ENCODE peak calls at places on chromosomes 13 and 19, in nine cellular contexts. One of them, this sample, is unnamed.

GRCh38 chr19:2613507-2614295 is 88.8 kb downstream of the GNG7 start:
- DNase-seq in tibial nerve: no peak
- DNase-seq in upper lobe of right lung: peak
- DNase-seq in hepatocyte: peak
- DNase-seq in esophagus muscularis mucosa: no peak
- DNase-seq in PC-3: peak
- DNase-seq in lung: no peak
- DNase-seq in right lobe of liver: no peak
- DNase-seq in heart left ventricle: no peak
- DNase-seq in this sample: peak

GRCh38 chr13:35664747-35665146 is 188.3 kb upstream of the MAB21L1 start:
- DNase-seq in PC-3: no peak
- DNase-seq in hepatocyte: no peak
- DNase-seq in upper lobe of right lung: no peak
- DNase-seq in esophagus muscularis mucosa: no peak
- DNase-seq in right lobe of liver: no peak
- DNase-seq in heart left ventricle: no peak
- DNase-seq in lung: no peak
- DNase-seq in tibial nerve: no peak
- DNase-seq in this sample: no peak

GRCh38 chr13:25149670-25150069 is 22.4 kb downstream of the AMER2 start:
- DNase-seq in heart left ventricle: no peak
- DNase-seq in hepatocyte: no peak
- DNase-seq in right lobe of liver: no peak
- DNase-seq in upper lobe of right lung: no peak
- DNase-seq in esophagus muscularis mucosa: no peak
- DNase-seq in lung: no peak
- DNase-seq in tibial nerve: no peak
- DNase-seq in PC-3: no peak
- DNase-seq in this sample: no peak

GRCh38 chr13:21008026-21008425 is 53.4 kb downstream of the LATS2 start:
- DNase-seq in lung: no peak
- DNase-seq in hepatocyte: no peak
- DNase-seq in right lobe of liver: no peak
- DNase-seq in upper lobe of right lung: peak
- DNase-seq in heart left ventricle: no peak
- DNase-seq in esophagus muscularis mucosa: no peak
- DNase-seq in PC-3: no peak
- DNase-seq in tibial nerve: no peak
- DNase-seq in this sample: no peak

GRCh38 chr19:10471909-10472308 is 31.2 kb downstream of the KEAP1 start:
- DNase-seq in upper lobe of right lung: no peak
- DNase-seq in esophagus muscularis mucosa: no peak
- DNase-seq in hepatocyte: peak
- DNase-seq in PC-3: peak
- DNase-seq in heart left ventricle: no peak
- DNase-seq in tibial nerve: no peak
- DNase-seq in right lobe of liver: no peak
- DNase-seq in lung: no peak
- DNase-seq in this sample: peak

GRCh38 chr19:13850910-13851753 is 25.8 kb upstream of the NANOS3 start:
- DNase-seq in upper lobe of right lung: peak
- DNase-seq in heart left ventricle: peak
- DNase-seq in right lobe of liver: peak
- DNase-seq in lung: peak
- DNase-seq in tibial nerve: peak
- DNase-seq in hepatocyte: peak
- DNase-seq in PC-3: peak
- DNase-seq in esophagus muscularis mucosa: peak
- DNase-seq in this sample: no peak

GRCh38 chr13:46595918-46596315 is 42.9 kb downstream of the LRCH1 start:
- DNase-seq in tibial nerve: no peak
- DNase-seq in lung: no peak
- DNase-seq in PC-3: no peak
- DNase-seq in right lobe of liver: no peak
- DNase-seq in esophagus muscularis mucosa: no peak
- DNase-seq in upper lobe of right lung: no peak
- DNase-seq in heart left ventricle: no peak
- DNase-seq in hepatocyte: no peak
- DNase-seq in this sample: no peak

GRCh38 chr13:88919970-88920628 is 1248.9 kb downstream of the SLITRK5 start:
- DNase-seq in upper lobe of right lung: no peak
- DNase-seq in right lobe of liver: no peak
- DNase-seq in tibial nerve: no peak
- DNase-seq in heart left ventricle: no peak
- DNase-seq in lung: no peak
- DNase-seq in PC-3: no peak
- DNase-seq in hepatocyte: no peak
- DNase-seq in esophagus muscularis mucosa: no peak
- DNase-seq in this sample: peak

GRCh38 chr13:86403213-86403612 is 604.0 kb upstream of the SLITRK6 start:
- DNase-seq in esophagus muscularis mucosa: no peak
- DNase-seq in upper lobe of right lung: no peak
- DNase-seq in tibial nerve: no peak
- DNase-seq in PC-3: no peak
- DNase-seq in heart left ventricle: no peak
- DNase-seq in hepatocyte: no peak
- DNase-seq in right lobe of liver: no peak
- DNase-seq in lung: no peak
- DNase-seq in this sample: no peak

GRCh38 chr13:20106751-20107150 is 54.1 kb downstream of the GJA3 start:
- DNase-seq in right lobe of liver: no peak
- DNase-seq in heart left ventricle: no peak
- DNase-seq in tibial nerve: no peak
- DNase-seq in lung: no peak
- DNase-seq in upper lobe of right lung: no peak
- DNase-seq in hepatocyte: no peak
- DNase-seq in PC-3: no peak
- DNase-seq in esophagus muscularis mucosa: no peak
- DNase-seq in this sample: no peak

GRCh38 chr13:111338841-111339240 is 18.4 kb downstream of the TEX29 start:
- DNase-seq in right lobe of liver: no peak
- DNase-seq in PC-3: no peak
- DNase-seq in heart left ventricle: no peak
- DNase-seq in esophagus muscularis mucosa: peak
- DNase-seq in tibial nerve: no peak
- DNase-seq in hepatocyte: no peak
- DNase-seq in lung: peak
- DNase-seq in upper lobe of right lung: no peak
- DNase-seq in this sample: no peak

GRCh38 chr19:44809856-44810554 is 1.1 kb downstream of the BCAM start:
- DNase-seq in esophagus muscularis mucosa: no peak
- DNase-seq in upper lobe of right lung: no peak
- DNase-seq in right lobe of liver: no peak
- DNase-seq in lung: no peak
- DNase-seq in PC-3: no peak
- DNase-seq in hepatocyte: no peak
- DNase-seq in heart left ventricle: no peak
- DNase-seq in tibial nerve: no peak
- DNase-seq in this sample: no peak

GRCh38 chr13:40480012-40480914 is 186.2 kb downstream of the FOXO1 start:
- DNase-seq in tibial nerve: no peak
- DNase-seq in upper lobe of right lung: no peak
- DNase-seq in hepatocyte: no peak
- DNase-seq in esophagus muscularis mucosa: no peak
- DNase-seq in PC-3: no peak
- DNase-seq in right lobe of liver: no peak
- DNase-seq in lung: no peak
- DNase-seq in heart left ventricle: no peak
- DNase-seq in this sample: peak

DNA sequence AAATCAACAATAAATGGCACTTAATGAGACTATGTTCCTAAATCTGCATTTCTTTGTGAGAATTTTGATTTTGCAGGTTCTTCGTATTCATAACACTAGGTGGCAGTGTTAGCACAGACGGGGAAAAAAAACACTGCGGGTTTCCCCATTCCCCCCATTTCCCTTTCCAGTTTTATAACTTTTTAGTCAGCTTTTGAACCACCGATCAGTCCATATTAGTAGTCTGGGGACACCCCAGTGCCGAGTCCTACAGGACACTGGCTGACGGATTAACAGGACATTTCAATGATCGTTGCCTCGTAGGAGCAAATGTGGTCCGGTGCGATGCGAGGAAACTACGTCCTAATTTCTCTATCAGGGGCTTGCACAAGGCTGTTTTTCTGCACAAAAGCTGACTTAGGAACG is 234.3 kb downstream of the LMO7 start:
- DNase-seq in right lobe of liver: no peak
- DNase-seq in hepatocyte: peak
- DNase-seq in upper lobe of right lung: no peak
- DNase-seq in heart left ventricle: no peak
- DNase-seq in esophagus muscularis mucosa: no peak
- DNase-seq in lung: no peak
- DNase-seq in tibial nerve: no peak
- DNase-seq in PC-3: peak
- DNase-seq in this sample: peak
- H3K4me3 ChIP-seq in right lobe of liver: peak
- H3K4me3 ChIP-seq in hepatocyte: no peak
- H3K4me3 ChIP-seq in upper lobe of right lung: peak
- H3K4me3 ChIP-seq in heart left ventricle: peak
- H3K4me3 ChIP-seq in esophagus muscularis mucosa: peak
- H3K4me3 ChIP-seq in lung: no peak
- H3K4me3 ChIP-seq in tibial nerve: peak
- H3K4me3 ChIP-seq in PC-3: peak
- H3K4me3 ChIP-seq in this sample: no peak

GRCh38 chr13:107480130-107480529 is 735.2 kb downstream of the LIG4 start:
- DNase-seq in tibial nerve: no peak
- DNase-seq in esophagus muscularis mucosa: no peak
- DNase-seq in heart left ventricle: no peak
- DNase-seq in upper lobe of right lung: no peak
- DNase-seq in PC-3: no peak
- DNase-seq in lung: no peak
- DNase-seq in right lobe of liver: no peak
- DNase-seq in hepatocyte: no peak
- DNase-seq in this sample: no peak

GRCh38 chr13:107473255-107473654 is 742.1 kb downstream of the LIG4 start:
- DNase-seq in lung: no peak
- DNase-seq in PC-3: no peak
- DNase-seq in tibial nerve: no peak
- DNase-seq in upper lobe of right lung: no peak
- DNase-seq in heart left ventricle: no peak
- DNase-seq in hepatocyte: no peak
- DNase-seq in esophagus muscularis mucosa: no peak
- DNase-seq in right lobe of liver: no peak
- DNase-seq in this sample: no peak

GRCh38 chr13:107476068-107476467 is 739.3 kb downstream of the LIG4 start:
- DNase-seq in hepatocyte: no peak
- DNase-seq in lung: no peak
- DNase-seq in right lobe of liver: no peak
- DNase-seq in tibial nerve: no peak
- DNase-seq in esophagus muscularis mucosa: no peak
- DNase-seq in heart left ventricle: no peak
- DNase-seq in PC-3: no peak
- DNase-seq in upper lobe of right lung: no peak
- DNase-seq in this sample: no peak
- TF ChIP-seq CTCF in hepatocyte: no peak
- TF ChIP-seq CTCF in lung: no peak
- TF ChIP-seq CTCF in right lobe of liver: no peak
- TF ChIP-seq CTCF in tibial nerve: no peak
- TF ChIP-seq CTCF in esophagus muscularis mucosa: no peak
- TF ChIP-seq CTCF in heart left ventricle: no peak
- TF ChIP-seq CTCF in PC-3: no peak
- TF ChIP-seq CTCF in upper lobe of right lung: no peak
- TF ChIP-seq CTCF in this sample: no peak

GRCh38 chr13:108663710-108664109 is 34.3 kb downstream of the MYO16 start:
- DNase-seq in esophagus muscularis mucosa: no peak
- DNase-seq in heart left ventricle: no peak
- DNase-seq in hepatocyte: no peak
- DNase-seq in upper lobe of right lung: no peak
- DNase-seq in lung: no peak
- DNase-seq in PC-3: no peak
- DNase-seq in right lobe of liver: no peak
- DNase-seq in tibial nerve: no peak
- DNase-seq in this sample: no peak
- H3K4me3 ChIP-seq in esophagus muscularis mucosa: no peak
- H3K4me3 ChIP-seq in heart left ventricle: no peak
- H3K4me3 ChIP-seq in hepatocyte: no peak
- H3K4me3 ChIP-seq in upper lobe of right lung: no peak
- H3K4me3 ChIP-seq in lung: no peak
- H3K4me3 ChIP-seq in PC-3: no peak
- H3K4me3 ChIP-seq in right lobe of liver: no peak
- H3K4me3 ChIP-seq in tibial nerve: no peak
- H3K4me3 ChIP-seq in this sample: no peak

GRCh38 chr13:50125306-50125555 is 110.0 kb downstream of the KCNRG start:
- DNase-seq in hepatocyte: no peak
- DNase-seq in heart left ventricle: no peak
- DNase-seq in tibial nerve: no peak
- DNase-seq in esophagus muscularis mucosa: no peak
- DNase-seq in right lobe of liver: no peak
- DNase-seq in PC-3: no peak
- DNase-seq in lung: no peak
- DNase-seq in upper lobe of right lung: no peak
- DNase-seq in this sample: no peak

GRCh38 chr13:50127017-50127725 is 111.9 kb downstream of the KCNRG start:
- DNase-seq in hepatocyte: peak
- DNase-seq in upper lobe of right lung: peak
- DNase-seq in heart left ventricle: peak
- DNase-seq in esophagus muscularis mucosa: no peak
- DNase-seq in tibial nerve: peak
- DNase-seq in PC-3: no peak
- DNase-seq in right lobe of liver: peak
- DNase-seq in lung: no peak
- DNase-seq in this sample: peak

GRCh38 chr13:50127726-50128291 is 112.6 kb downstream of the KCNRG start:
- DNase-seq in tibial nerve: no peak
- DNase-seq in esophagus muscularis mucosa: no peak
- DNase-seq in lung: no peak
- DNase-seq in PC-3: no peak
- DNase-seq in heart left ventricle: no peak
- DNase-seq in hepatocyte: peak
- DNase-seq in right lobe of liver: peak
- DNase-seq in upper lobe of right lung: no peak
- DNase-seq in this sample: no peak

GRCh38 chr13:50125556-50126377 is 110.5 kb downstream of the KCNRG start:
- DNase-seq in hepatocyte: peak
- DNase-seq in PC-3: peak
- DNase-seq in lung: peak
- DNase-seq in upper lobe of right lung: peak
- DNase-seq in tibial nerve: peak
- DNase-seq in heart left ventricle: peak
- DNase-seq in right lobe of liver: peak
- DNase-seq in esophagus muscularis mucosa: peak
- DNase-seq in this sample: peak

DNA sequence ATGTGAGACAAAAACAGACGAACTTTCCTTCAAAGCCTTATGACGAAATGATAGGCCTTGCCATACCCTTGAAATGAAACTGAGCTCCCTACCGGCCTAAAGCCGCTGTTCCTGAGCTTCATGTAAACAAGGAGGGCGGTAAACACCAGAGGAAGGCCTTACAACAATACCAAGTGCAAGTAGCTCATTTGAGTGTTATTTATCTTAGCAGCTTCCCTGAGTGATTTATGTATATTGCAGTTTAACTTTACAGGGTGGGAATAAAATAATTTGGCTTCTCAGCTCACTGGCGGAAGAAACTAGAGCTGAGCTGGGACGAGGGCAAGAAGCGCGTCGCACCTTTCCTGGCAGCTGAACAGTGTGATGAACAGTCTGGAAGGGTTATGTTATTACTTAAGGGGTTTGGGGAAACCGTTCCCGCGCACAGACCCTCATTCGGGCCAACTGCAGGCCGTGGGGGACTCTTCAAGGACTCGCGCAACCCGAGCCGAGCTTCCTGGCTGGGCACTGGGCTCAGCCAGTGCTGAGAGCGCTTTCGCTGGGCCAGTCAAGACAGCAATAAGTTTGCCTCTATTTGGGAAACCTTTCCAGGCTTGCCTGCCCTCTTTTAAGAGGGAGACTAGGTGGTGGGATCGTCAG is 111.3 kb downstream of the KCNRG start:
- DNase-seq in esophagus muscularis mucosa: no peak
- DNase-seq in PC-3: peak
- DNase-seq in hepatocyte: peak
- DNase-seq in upper lobe of right lung: no peak
- DNase-seq in right lobe of liver: peak
- DNase-seq in heart left ventricle: peak
- DNase-seq in tibial nerve: no peak
- DNase-seq in lung: no peak
- DNase-seq in this sample: peak
- TF ChIP-seq CTCF in esophagus muscularis mucosa: no peak
- TF ChIP-seq CTCF in PC-3: no peak
- TF ChIP-seq CTCF in hepatocyte: no peak
- TF ChIP-seq CTCF in upper lobe of right lung: no peak
- TF ChIP-seq CTCF in right lobe of liver: no peak
- TF ChIP-seq CTCF in heart left ventricle: no peak
- TF ChIP-seq CTCF in tibial nerve: no peak
- TF ChIP-seq CTCF in lung: no peak
- TF ChIP-seq CTCF in this sample: no peak